ENCODE peak calls at places on chromosomes 12 and 14, in ten cellular contexts. One of them, this sample, is unnamed.

GRCh38 chr14:72613196-72613974 is 280.5 kb downstream of the DPF3 start:
- DNase-seq in pons: no peak
- DNase-seq in activated CD8-positive, alpha-beta T cell treated with anti-CD3 and anti-CD28 coated beads, Interleukin-2, amount 10 ng/mL, durations not matched to agents 7 days and 5 days: peak
- DNase-seq in retina: no peak
- DNase-seq in OCI-M1: no peak
- DNase-seq in Calu3: no peak
- DNase-seq in GM06990: no peak
- DNase-seq in hepatic stellate cell: no peak
- DNase-seq in HTR-8/SVneo: no peak
- DNase-seq in CD8-positive, alpha-beta memory T cell: no peak
- DNase-seq in this sample: no peak

GRCh38 chr14:21526672-21527319 is 650 bp upstream of the SALL2 start:
- DNase-seq in retina: peak
- DNase-seq in pons: no peak
- DNase-seq in OCI-M1: no peak
- DNase-seq in activated CD8-positive, alpha-beta T cell treated with anti-CD3 and anti-CD28 coated beads, Interleukin-2, amount 10 ng/mL, durations not matched to agents 7 days and 5 days: no peak
- DNase-seq in GM06990: no peak
- DNase-seq in HTR-8/SVneo: no peak
- DNase-seq in hepatic stellate cell: no peak
- DNase-seq in Calu3: no peak
- DNase-seq in CD8-positive, alpha-beta memory T cell: no peak
- DNase-seq in this sample: no peak

GRCh38 chr12:64526859-64527258 is 74.9 kb downstream of the TBK1 start:
- DNase-seq in CD8-positive, alpha-beta memory T cell: no peak
- DNase-seq in hepatic stellate cell: no peak
- DNase-seq in OCI-M1: no peak
- DNase-seq in HTR-8/SVneo: no peak
- DNase-seq in GM06990: no peak
- DNase-seq in pons: no peak
- DNase-seq in activated CD8-positive, alpha-beta T cell treated with anti-CD3 and anti-CD28 coated beads, Interleukin-2, amount 10 ng/mL, durations not matched to agents 7 days and 5 days: no peak
- DNase-seq in Calu3: no peak
- DNase-seq in retina: no peak
- DNase-seq in this sample: no peak

GRCh38 chr14:60812987-60813386 is 78.4 kb downstream of the MNAT1 start:
- DNase-seq in HTR-8/SVneo: no peak
- DNase-seq in activated CD8-positive, alpha-beta T cell treated with anti-CD3 and anti-CD28 coated beads, Interleukin-2, amount 10 ng/mL, durations not matched to agents 7 days and 5 days: no peak
- DNase-seq in CD8-positive, alpha-beta memory T cell: no peak
- DNase-seq in hepatic stellate cell: no peak
- DNase-seq in OCI-M1: no peak
- DNase-seq in pons: no peak
- DNase-seq in retina: no peak
- DNase-seq in GM06990: no peak
- DNase-seq in Calu3: no peak
- DNase-seq in this sample: no peak

GRCh38 chr12:39846304-39846703 is 226.7 kb upstream of the ABCD2 start:
- DNase-seq in GM06990: no peak
- DNase-seq in retina: no peak
- DNase-seq in Calu3: no peak
- DNase-seq in pons: no peak
- DNase-seq in OCI-M1: no peak
- DNase-seq in activated CD8-positive, alpha-beta T cell treated with anti-CD3 and anti-CD28 coated beads, Interleukin-2, amount 10 ng/mL, durations not matched to agents 7 days and 5 days: no peak
- DNase-seq in HTR-8/SVneo: no peak
- DNase-seq in CD8-positive, alpha-beta memory T cell: no peak
- DNase-seq in hepatic stellate cell: no peak
- DNase-seq in this sample: no peak

GRCh38 chr12:93243689-93244513 is 133.8 kb upstream of the NUDT4 start:
- DNase-seq in GM06990: peak
- DNase-seq in HTR-8/SVneo: peak
- DNase-seq in CD8-positive, alpha-beta memory T cell: no peak
- DNase-seq in hepatic stellate cell: no peak
- DNase-seq in pons: peak
- DNase-seq in activated CD8-positive, alpha-beta T cell treated with anti-CD3 and anti-CD28 coated beads, Interleukin-2, amount 10 ng/mL, durations not matched to agents 7 days and 5 days: peak
- DNase-seq in OCI-M1: peak
- DNase-seq in Calu3: peak
- DNase-seq in retina: no peak
- DNase-seq in this sample: peak

GRCh38 chr12:38588618-38589309 is 272.2 kb downstream of the ALG10B start:
- DNase-seq in hepatic stellate cell: no peak
- DNase-seq in retina: no peak
- DNase-seq in pons: no peak
- DNase-seq in OCI-M1: peak
- DNase-seq in activated CD8-positive, alpha-beta T cell treated with anti-CD3 and anti-CD28 coated beads, Interleukin-2, amount 10 ng/mL, durations not matched to agents 7 days and 5 days: no peak
- DNase-seq in Calu3: no peak
- DNase-seq in CD8-positive, alpha-beta memory T cell: no peak
- DNase-seq in GM06990: no peak
- DNase-seq in HTR-8/SVneo: no peak
- DNase-seq in this sample: no peak

GRCh38 chr12:42767326-42767954 is 177.9 kb upstream of the PRICKLE1 start:
- DNase-seq in HTR-8/SVneo: no peak
- DNase-seq in CD8-positive, alpha-beta memory T cell: no peak
- DNase-seq in hepatic stellate cell: no peak
- DNase-seq in Calu3: no peak
- DNase-seq in OCI-M1: no peak
- DNase-seq in retina: no peak
- DNase-seq in activated CD8-positive, alpha-beta T cell treated with anti-CD3 and anti-CD28 coated beads, Interleukin-2, amount 10 ng/mL, durations not matched to agents 7 days and 5 days: no peak
- DNase-seq in GM06990: no peak
- DNase-seq in pons: no peak
- DNase-seq in this sample: no peak

GRCh38 chr12:116370004-116370404 is 92.5 kb upstream of the MED13L start:
- DNase-seq in CD8-positive, alpha-beta memory T cell: no peak
- DNase-seq in HTR-8/SVneo: peak
- DNase-seq in pons: no peak
- DNase-seq in OCI-M1: peak
- DNase-seq in retina: no peak
- DNase-seq in activated CD8-positive, alpha-beta T cell treated with anti-CD3 and anti-CD28 coated beads, Interleukin-2, amount 10 ng/mL, durations not matched to agents 7 days and 5 days: no peak
- DNase-seq in Calu3: no peak
- DNase-seq in GM06990: no peak
- DNase-seq in hepatic stellate cell: peak
- DNase-seq in this sample: no peak

GRCh38 chr12:25065035-25065434 is 116.1 kb upstream of the BCAT1 start:
- DNase-seq in retina: no peak
- DNase-seq in OCI-M1: no peak
- DNase-seq in hepatic stellate cell: no peak
- DNase-seq in CD8-positive, alpha-beta memory T cell: no peak
- DNase-seq in activated CD8-positive, alpha-beta T cell treated with anti-CD3 and anti-CD28 coated beads, Interleukin-2, amount 10 ng/mL, durations not matched to agents 7 days and 5 days: no peak
- DNase-seq in Calu3: no peak
- DNase-seq in HTR-8/SVneo: no peak
- DNase-seq in pons: no peak
- DNase-seq in GM06990: no peak
- DNase-seq in this sample: no peak

GRCh38 chr12:78878447-78878846 is 13.9 kb downstream of the SYT1 start:
- DNase-seq in activated CD8-positive, alpha-beta T cell treated with anti-CD3 and anti-CD28 coated beads, Interleukin-2, amount 10 ng/mL, durations not matched to agents 7 days and 5 days: no peak
- DNase-seq in retina: no peak
- DNase-seq in CD8-positive, alpha-beta memory T cell: no peak
- DNase-seq in GM06990: no peak
- DNase-seq in Calu3: no peak
- DNase-seq in OCI-M1: no peak
- DNase-seq in hepatic stellate cell: no peak
- DNase-seq in HTR-8/SVneo: no peak
- DNase-seq in pons: no peak
- DNase-seq in this sample: no peak

GRCh38 chr12:96155781-96156180 is 38.4 kb upstream of the ELK3 start:
- DNase-seq in OCI-M1: no peak
- DNase-seq in GM06990: no peak
- DNase-seq in activated CD8-positive, alpha-beta T cell treated with anti-CD3 and anti-CD28 coated beads, Interleukin-2, amount 10 ng/mL, durations not matched to agents 7 days and 5 days: no peak
- DNase-seq in pons: no peak
- DNase-seq in CD8-positive, alpha-beta memory T cell: no peak
- DNase-seq in HTR-8/SVneo: no peak
- DNase-seq in retina: no peak
- DNase-seq in Calu3: no peak
- DNase-seq in hepatic stellate cell: no peak
- DNase-seq in this sample: no peak

GRCh38 chr12:3035171-3035570 is 42.0 kb upstream of the TSPAN9 start:
- DNase-seq in retina: no peak
- DNase-seq in HTR-8/SVneo: no peak
- DNase-seq in activated CD8-positive, alpha-beta T cell treated with anti-CD3 and anti-CD28 coated beads, Interleukin-2, amount 10 ng/mL, durations not matched to agents 7 days and 5 days: no peak
- DNase-seq in CD8-positive, alpha-beta memory T cell: no peak
- DNase-seq in OCI-M1: no peak
- DNase-seq in GM06990: no peak
- DNase-seq in hepatic stellate cell: peak
- DNase-seq in pons: no peak
- DNase-seq in Calu3: no peak
- DNase-seq in this sample: no peak

GRCh38 chr12:46557539-46558373 is 185.2 kb upstream of the SLC38A2 start:
- DNase-seq in activated CD8-positive, alpha-beta T cell treated with anti-CD3 and anti-CD28 coated beads, Interleukin-2, amount 10 ng/mL, durations not matched to agents 7 days and 5 days: no peak
- DNase-seq in hepatic stellate cell: no peak
- DNase-seq in CD8-positive, alpha-beta memory T cell: no peak
- DNase-seq in OCI-M1: peak
- DNase-seq in HTR-8/SVneo: no peak
- DNase-seq in pons: no peak
- DNase-seq in retina: no peak
- DNase-seq in Calu3: no peak
- DNase-seq in GM06990: no peak
- DNase-seq in this sample: no peak

GRCh38 chr14:86777950-86778602 is 1214.9 kb downstream of the GALC start:
- DNase-seq in OCI-M1: no peak
- DNase-seq in hepatic stellate cell: no peak
- DNase-seq in GM06990: no peak
- DNase-seq in CD8-positive, alpha-beta memory T cell: no peak
- DNase-seq in pons: no peak
- DNase-seq in Calu3: no peak
- DNase-seq in activated CD8-positive, alpha-beta T cell treated with anti-CD3 and anti-CD28 coated beads, Interleukin-2, amount 10 ng/mL, durations not matched to agents 7 days and 5 days: no peak
- DNase-seq in retina: no peak
- DNase-seq in HTR-8/SVneo: no peak
- DNase-seq in this sample: no peak

GRCh38 chr14:27008187-27008586 is 410.4 kb upstream of the NOVA1 start:
- DNase-seq in CD8-positive, alpha-beta memory T cell: no peak
- DNase-seq in Calu3: no peak
- DNase-seq in retina: no peak
- DNase-seq in hepatic stellate cell: no peak
- DNase-seq in pons: no peak
- DNase-seq in HTR-8/SVneo: no peak
- DNase-seq in activated CD8-positive, alpha-beta T cell treated with anti-CD3 and anti-CD28 coated beads, Interleukin-2, amount 10 ng/mL, durations not matched to agents 7 days and 5 days: no peak
- DNase-seq in GM06990: no peak
- DNase-seq in OCI-M1: no peak
- DNase-seq in this sample: no peak

GRCh38 chr12:25713264-25713663 is 160.2 kb upstream of the LMNTD1 start:
- DNase-seq in OCI-M1: no peak
- DNase-seq in pons: no peak
- DNase-seq in retina: no peak
- DNase-seq in Calu3: no peak
- DNase-seq in GM06990: peak
- DNase-seq in hepatic stellate cell: no peak
- DNase-seq in CD8-positive, alpha-beta memory T cell: no peak
- DNase-seq in HTR-8/SVneo: no peak
- DNase-seq in activated CD8-positive, alpha-beta T cell treated with anti-CD3 and anti-CD28 coated beads, Interleukin-2, amount 10 ng/mL, durations not matched to agents 7 days and 5 days: no peak
- DNase-seq in this sample: no peak

GRCh38 chr12:118409834-118410233 is 33.5 kb downstream of the SUDS3 start:
- DNase-seq in activated CD8-positive, alpha-beta T cell treated with anti-CD3 and anti-CD28 coated beads, Interleukin-2, amount 10 ng/mL, durations not matched to agents 7 days and 5 days: no peak
- DNase-seq in GM06990: no peak
- DNase-seq in CD8-positive, alpha-beta memory T cell: no peak
- DNase-seq in Calu3: no peak
- DNase-seq in retina: no peak
- DNase-seq in pons: no peak
- DNase-seq in OCI-M1: peak
- DNase-seq in hepatic stellate cell: no peak
- DNase-seq in HTR-8/SVneo: no peak
- DNase-seq in this sample: no peak

GRCh38 chr12:2288001-2288400 is 235.2 kb downstream of the CACNA1C start:
- DNase-seq in CD8-positive, alpha-beta memory T cell: no peak
- DNase-seq in OCI-M1: no peak
- DNase-seq in retina: no peak
- DNase-seq in Calu3: no peak
- DNase-seq in HTR-8/SVneo: no peak
- DNase-seq in GM06990: no peak
- DNase-seq in activated CD8-positive, alpha-beta T cell treated with anti-CD3 and anti-CD28 coated beads, Interleukin-2, amount 10 ng/mL, durations not matched to agents 7 days and 5 days: no peak
- DNase-seq in pons: no peak
- DNase-seq in hepatic stellate cell: peak
- DNase-seq in this sample: no peak